ENCODE peak calls at places on chromosome 14, in six cellular contexts. B, T, O, P, F and A are unnamed samples. For H3K36me3, the result is how much of the 10 kb centered on the place peaks cover.

GRCh38 chr14:32254952-32255679 is 52.0 kb upstream of the RNU6-8 start:
- DNase-seq in P (peak), O (no peak), T (peak), B (peak), F (peak), A (peak)

GRCh38 chr14:65817011-65817410 is 404.5 kb downstream of the FUT8 start:
- DNase-seq in F (peak), O (no peak), T (no peak), B (no peak), P (no peak), A (no peak)

GRCh38 chr14:94722397-94722796 is 47.5 kb downstream of the GSC start:
- DNase-seq in P (no peak), B (no peak), T (no peak), O (no peak), F (no peak), A (no peak)

GRCh38 chr14:55572578-55572977 is 7.4 kb upstream of the KTN1 start:
- DNase-seq in P (no peak), T (no peak), F (no peak), B (no peak), O (no peak), A (no peak)

GRCh38 chr14:40139657-40140056 is 707.4 kb upstream of the FBXO33 start:
- DNase-seq in P (no peak), T (no peak), B (no peak), O (no peak), F (no peak), A (no peak)

GRCh38 chr14:21990116-21990515 is 316.5 kb upstream of the OR4E1 start:
- DNase-seq in B (no peak), T (no peak), F (peak), P (no peak), O (no peak), A (no peak)

GRCh38 chr14:31219169-31219568 is 11.6 kb upstream of the HECTD1 start:
- DNase-seq in T (no peak), B (no peak), P (no peak), F (no peak), O (no peak), A (no peak)

GRCh38 chr14:37232907-37233481 is 35.3 kb downstream of the MIPOL1 start:
- DNase-seq in B (no peak), T (no peak), P (no peak), O (no peak), F (peak), A (no peak)

GRCh38 chr14:20714593-20715250 is 26.2 kb downstream of the ANG start:
- DNase-seq in P (no peak), B (peak), F (peak), O (peak), T (peak), A (peak)

GRCh38 chr14:92481811-92482559 is 31.6 kb upstream of the RIN3 start:
- DNase-seq in T (peak), O (no peak), B (no peak), P (no peak), F (no peak), A (peak)

GRCh38 chr14:28412076-28412475 is 354.5 kb upstream of the FOXG1 start:
- DNase-seq in B (no peak), T (no peak), F (peak), O (no peak), P (no peak), A (no peak)

GRCh38 chr14:53190938-53191337 is 37.8 kb upstream of the DDHD1 start:
- DNase-seq in P (no peak), O (no peak), B (no peak), F (peak), T (no peak), A (no peak)

GRCh38 chr14:74085047-74085637 is 386 bp downstream of the LIN52 start:
- DNase-seq in O (no peak), B (no peak), P (no peak), T (no peak), F (peak), A (no peak)

GRCh38 chr14:74019743-74020142 is 594 bp downstream of the BBOF1 start:
- DNase-seq in O (no peak), B (no peak), P (no peak), T (no peak), F (peak), A (no peak)

GRCh38 chr14:38751459-38751858 is 351.6 kb downstream of the SEC23A start:
- DNase-seq in F (no peak), P (no peak), T (no peak), B (no peak), O (no peak), A (no peak)

GRCh38 chr14:24378327-24378726 is 10.3 kb downstream of the NFATC4 start:
- DNase-seq in P (no peak), O (no peak), F (no peak), B (no peak), T (no peak), A (no peak)

GRCh38 chr14:71855399-71856036 is 76.7 kb upstream of the RGS6 start:
- DNase-seq in B (peak), P (peak), F (peak), O (peak), T (peak), A (peak)

GRCh38 chr14:64217318-64217717 is 76.9 kb downstream of the ESR2 start:
- DNase-seq in B (no peak), O (no peak), T (peak), P (no peak), F (no peak), A (peak)
- H3K4me3 ChIP-seq in B (no peak), O (no peak), T (no peak), P (no peak), F (no peak), A (no peak)

GRCh38 chr14:64394423-64394822 is 6.3 kb downstream of the MTHFD1 start:
- DNase-seq in B (no peak), F (no peak), O (no peak), T (no peak), P (no peak), A (no peak)
- H3K27ac ChIP-seq in B (no peak), F (no peak), O (no peak), T (no peak), P (no peak), A (no peak)

GRCh38 chr14:77741438-77741837 is 19.5 kb downstream of the SNW1 start:
- DNase-seq in B (no peak), T (no peak), O (no peak), F (no peak), P (no peak), A (no peak)

DNA sequence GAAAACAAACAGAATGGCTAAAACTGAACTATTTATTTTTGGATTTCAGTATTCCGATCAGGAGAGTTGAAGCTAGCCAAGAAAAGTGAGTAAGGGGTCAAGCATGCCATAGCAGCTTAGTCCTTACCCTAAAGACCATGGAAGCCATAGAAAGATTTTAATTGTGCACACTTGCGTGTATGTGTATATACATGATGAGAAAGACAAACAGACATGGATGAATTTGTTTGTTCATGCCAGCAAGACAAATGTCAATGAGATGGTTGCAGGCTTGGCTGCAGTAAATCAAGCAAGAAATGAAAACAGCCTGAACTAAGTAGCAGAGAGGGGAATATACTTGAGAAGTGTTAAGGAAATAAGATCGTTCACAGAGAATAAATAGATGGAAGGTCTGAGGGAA is 14.9 kb downstream of the SNW1 start:
- DNase-seq in P (no peak), T (no peak), O (no peak), F (no peak), B (no peak), A (no peak)
- H3K36me3 ChIP-seq in P (under half), T (under half), O (half or more), F (under half), B (under half), A (under half)

DNA sequence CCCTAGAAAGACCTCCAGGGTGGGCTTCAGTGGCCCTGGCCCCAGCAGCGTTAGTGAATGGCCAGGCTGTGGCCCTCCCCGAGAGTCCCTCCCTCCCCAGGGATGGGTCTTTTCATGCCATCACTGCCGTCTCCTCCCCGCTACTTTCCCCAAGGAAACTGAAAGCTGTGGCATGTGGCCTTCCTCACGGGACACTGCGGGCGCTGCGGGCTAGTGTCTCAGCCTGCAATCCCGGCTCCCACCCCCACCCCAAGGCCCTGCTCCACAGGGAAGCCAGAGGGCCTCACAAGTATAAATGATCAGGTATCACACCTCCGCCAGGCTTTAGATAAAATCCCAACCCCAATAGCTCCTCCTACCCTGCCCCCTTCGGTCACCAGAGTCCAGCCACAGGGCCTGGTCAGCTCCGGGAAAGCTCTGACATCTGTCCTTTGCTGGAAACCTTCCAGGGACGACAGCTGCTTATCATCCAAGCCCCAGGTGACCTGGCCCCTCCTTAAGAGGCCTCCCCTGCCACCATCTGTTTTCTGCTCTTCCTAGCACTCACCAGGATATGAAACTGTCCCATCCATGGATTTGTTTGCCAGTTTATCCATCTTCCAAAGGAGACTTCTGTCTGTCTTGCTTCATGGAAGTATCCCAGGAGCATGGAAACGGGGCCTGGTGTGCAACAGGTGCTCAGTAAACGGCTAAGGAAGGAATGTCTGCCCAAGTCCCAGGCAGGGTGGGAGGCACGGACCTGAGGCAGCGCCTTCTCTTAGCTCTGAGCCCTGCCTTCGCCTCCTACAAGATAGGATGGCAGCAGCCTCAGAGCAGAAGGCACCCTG is 31.6 kb downstream of the CCDC85C start:
- DNase-seq in O (no peak), P (no peak), F (no peak), T (peak), B (no peak), A (no peak)
- H3K4me3 ChIP-seq in O (no peak), P (no peak), F (no peak), T (no peak), B (no peak), A (no peak)

GRCh38 chr14:68891851-68892660 is 87.0 kb downstream of the ACTN1 start:
- DNase-seq in F (peak), O (no peak), P (no peak), T (no peak), B (no peak), A (no peak)
- H3K27ac ChIP-seq in F (no peak), O (no peak), P (no peak), T (peak), B (peak), A (no peak)

GRCh38 chr14:75467763-75468162 is 39.9 kb downstream of the JDP2 start:
- DNase-seq in P (no peak), T (no peak), B (no peak), O (no peak), F (no peak), A (no peak)

GRCh38 chr14:75471059-75471458 is 43.2 kb downstream of the JDP2 start:
- DNase-seq in O (no peak), B (peak), P (no peak), T (no peak), F (no peak), A (no peak)

GRCh38 chr14:75469606-75470237 is 41.9 kb downstream of the JDP2 start:
- DNase-seq in F (no peak), O (peak), T (peak), P (no peak), B (peak), A (peak)

GRCh38 chr14:75469164-75469563 is 41.3 kb downstream of the JDP2 start:
- DNase-seq in T (no peak), P (no peak), B (no peak), O (no peak), F (no peak), A (no peak)

GRCh38 chr14:75470238-75470797 is 42.5 kb downstream of the JDP2 start:
- DNase-seq in B (no peak), T (peak), P (no peak), O (peak), F (no peak), A (no peak)
- H3K36me3 ChIP-seq in B (under half), T (under half), P (under half), O (half or more), F (under half), A (under half)

DNA sequence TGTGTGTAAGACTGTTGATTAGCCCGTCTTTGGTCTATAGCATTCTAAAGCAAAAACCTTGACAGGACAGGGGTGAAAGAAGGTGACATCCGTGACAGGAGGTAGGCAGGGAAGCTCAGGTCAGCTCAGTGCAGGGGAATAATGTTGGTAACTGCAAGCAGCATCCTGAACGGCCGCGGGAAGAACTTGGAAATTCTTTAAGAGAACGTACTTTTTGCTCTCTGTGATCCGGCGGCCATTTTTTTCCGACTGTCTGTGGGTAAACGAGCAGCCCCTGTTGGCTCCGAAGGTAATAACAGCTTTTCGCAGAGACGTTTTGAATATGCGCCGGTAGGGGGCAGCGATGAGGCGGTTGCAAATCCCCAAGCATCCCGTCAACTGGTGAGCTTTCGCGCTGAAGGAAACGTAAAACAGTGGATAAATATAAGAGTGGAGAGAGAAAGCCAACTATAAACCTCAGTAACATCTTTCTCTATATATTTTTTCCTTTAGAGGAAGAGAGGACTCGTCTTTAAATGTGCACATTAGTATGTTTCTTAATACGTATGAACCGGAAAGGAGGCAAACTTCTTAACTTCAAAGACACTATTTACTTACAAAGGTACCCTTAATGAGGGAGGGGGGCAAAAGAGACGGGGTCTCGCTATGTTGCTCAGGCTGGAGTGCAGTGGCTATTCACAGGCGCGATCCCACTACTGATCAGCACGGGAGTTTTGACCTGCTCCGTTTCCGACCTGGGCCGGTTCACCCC is 9.5 kb upstream of the NEMF start:
- DNase-seq in B (peak), O (peak), T (peak), P (peak), F (peak), A (peak)
- H3K4me3 ChIP-seq in B (peak), O (peak), T (peak), P (peak), F (peak), A (peak)

GRCh38 chr14:105489607-105490317 is 1.3 kb upstream of the TEDC1 start:
- DNase-seq in O (peak), B (peak), F (peak), P (peak), T (peak), A (peak)
- H3K27ac ChIP-seq in O (peak), B (peak), F (peak), P (peak), T (peak), A (peak)

GRCh38 chr14:69387311-69387710 is 10.8 kb downstream of the ERH start:
- DNase-seq in B (no peak), O (no peak), P (no peak), F (peak), T (no peak), A (no peak)
- H3K36me3 ChIP-seq in B (under half), O (half or more), P (under half), F (under half), T (under half), A (under half)